ENCODE peak calls at places on chromosomes 6 and 20, in six cellular contexts. P is cardiac fibroblast, M is IMR-90, W is GM12865, K is sigmoid colon, O is pancreas. D is an unnamed sample.

GRCh38 chr6:70886661-70887060 is 70.2 kb downstream of the B3GAT2 start:
- DNase-seq in W (no peak), P (no peak), M (no peak), O (no peak), K (no peak), D (no peak)

GRCh38 chr6:125104425-125104824 is 49.1 kb upstream of the TPD52L1 start:
- DNase-seq in O (no peak), W (no peak), P (peak; percentile 52), M (peak; percentile 72), K (no peak), D (peak; percentile 74)

GRCh38 chr6:29792123-29793035 is 35.2 kb upstream of the HLA-G start:
- DNase-seq in M (no peak), W (peak; percentile 50), K (peak; percentile 84), O (peak; percentile 52), P (peak; percentile 24), D (peak; percentile 35)

GRCh38 chr20:10648651-10649050 is 25.1 kb downstream of the JAG1 start:
- DNase-seq in K (no peak), W (peak; percentile 54), O (no peak), M (peak; percentile 91), P (peak; percentile 86), D (peak; percentile 49)

GRCh38 chr20:43448748-43449535 is 8.8 kb upstream of the SRSF6 start:
- DNase-seq in W (peak; percentile 60), P (peak; percentile 59), K (no peak), O (peak; percentile 13), M (peak; percentile 33), D (peak; percentile 21)

GRCh38 chr6:167719920-167720319 is 106.8 kb upstream of the AFDN start:
- DNase-seq in O (no peak), M (no peak), K (no peak), W (no peak), P (no peak), D (no peak)

GRCh38 chr6:32944265-32944664 is 3.4 kb upstream of the HLA-DMB start:
- DNase-seq in P (no peak), O (no peak), K (no peak), W (peak; percentile 93), M (no peak), D (no peak)

GRCh38 chr6:79353226-79353625 is 118.7 kb upstream of the HMGN3 start:
- DNase-seq in M (no peak), W (no peak), P (peak; percentile 28), O (no peak), K (no peak), D (no peak)

GRCh38 chr6:28161410-28162079 is 19.9 kb downstream of the ZKSCAN8 start:
- DNase-seq in K (peak; percentile 79), O (peak; percentile 72), P (peak; percentile 62), W (peak; percentile 8), M (peak; percentile 68), D (peak; percentile 90)

DNA sequence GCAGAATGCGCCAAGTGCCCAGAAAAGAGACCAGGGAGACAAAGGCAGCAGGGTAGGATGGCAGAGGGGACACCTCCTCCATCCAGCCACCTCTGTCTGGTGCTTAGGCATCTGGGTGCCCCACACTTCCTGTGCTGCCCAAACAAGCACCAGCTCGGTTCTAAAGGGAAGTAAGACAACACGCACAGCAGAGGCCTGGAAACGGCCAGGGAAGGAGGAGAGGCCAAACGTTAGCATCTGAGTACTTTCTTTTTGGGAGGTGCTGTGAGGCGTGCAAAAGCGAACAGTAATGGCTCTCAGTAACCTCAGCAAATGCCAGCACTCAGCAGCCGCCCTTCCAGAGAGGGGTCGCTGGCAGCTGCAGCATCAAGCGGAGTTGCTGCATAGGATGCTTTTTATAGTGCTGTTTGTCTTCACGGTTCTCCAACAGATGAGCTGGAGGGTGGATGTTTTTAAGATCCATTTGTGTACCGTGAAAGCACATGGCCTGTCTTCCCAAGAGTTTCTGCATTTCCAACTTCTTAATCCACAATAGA is 124.5 kb downstream of the LY86 start:
- DNase-seq in K (no peak), W (peak; percentile 45), O (no peak), M (no peak), P (no peak), D (peak; percentile 33)
- H3K4me3 ChIP-seq in K (no peak overlapping the region), W (no peak overlapping the region), O (no peak overlapping the region), M (no peak overlapping the region), P (no peak overlapping the region), D (no peak overlapping the region)

GRCh38 chr6:63306446-63306845 is 13.3 kb downstream of the LGSN start:
- DNase-seq in P (no peak), O (no peak), M (no peak), K (no peak), W (no peak), D (no peak)

GRCh38 chr6:63305278-63305677 is 14.5 kb downstream of the LGSN start:
- DNase-seq in W (no peak), P (peak; percentile 2), K (no peak), M (peak; percentile 3), O (no peak), D (no peak)

DNA sequence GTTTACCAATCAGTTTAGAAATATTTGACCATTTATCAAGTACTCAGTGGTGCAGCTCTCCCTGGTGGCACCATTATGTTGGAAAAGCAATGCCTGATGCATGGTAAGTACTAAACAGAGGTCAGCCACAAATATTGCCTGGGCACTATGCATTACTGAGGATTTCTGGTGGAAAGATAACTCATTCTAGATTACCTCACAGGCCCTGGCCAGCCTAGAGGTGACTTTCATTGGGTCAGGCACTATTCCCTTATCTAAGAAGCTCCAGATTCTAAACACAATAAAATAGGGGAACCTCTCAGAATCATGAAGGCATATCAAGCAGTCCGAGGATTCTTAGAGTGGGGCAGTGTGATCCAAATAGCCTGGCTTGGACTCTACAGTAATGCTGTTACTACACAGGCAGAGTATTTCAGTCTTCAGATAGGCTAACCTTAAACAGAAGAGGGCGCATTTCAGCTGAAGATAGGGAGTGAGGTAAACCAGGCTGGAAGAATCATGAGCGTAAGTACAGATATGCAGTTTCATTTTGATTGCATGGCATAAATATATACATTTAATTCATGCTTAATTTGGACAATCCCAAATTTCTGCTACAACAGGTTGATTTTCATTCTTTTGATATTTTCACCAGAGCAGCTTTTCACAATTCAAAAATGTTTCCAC is 12.1 kb downstream of the LGSN start:
- DNase-seq in K (no peak), P (peak; percentile 78), O (no peak), M (peak; percentile 64), W (peak; percentile 78), D (peak; percentile 21)
- TF ChIP-seq CTCF in K (no peak), P (peak; percentile 64), O (no peak), M (peak; percentile 63), W (peak; percentile 57), D (peak; percentile 54)

GRCh38 chr6:90217621-90218496 is 78.8 kb downstream of the BACH2 start:
- DNase-seq in O (peak; percentile 77), W (no peak), K (no peak), M (no peak), P (no peak), D (peak; percentile 8)
- H3K4me3 ChIP-seq in O (no peak overlapping the region), W (no peak overlapping the region), K (peak overlapping the region; percentile 27), M (peak overlapping the region; percentile 13), P (no peak overlapping the region), D (peak overlapping the region; percentile 12)

GRCh38 chr6:161836643-161837448 is 563.0 kb upstream of the AGPAT4 start:
- DNase-seq in M (no peak), W (no peak), O (no peak), P (peak; percentile 1), K (no peak), D (no peak)

GRCh38 chr6:161837449-161837735 is 563.5 kb upstream of the AGPAT4 start:
- DNase-seq in O (no peak), P (no peak), M (no peak), K (no peak), W (no peak), D (no peak)

GRCh38 chr6:161837854-161838253 is 564.0 kb upstream of the AGPAT4 start:
- DNase-seq in M (no peak), W (no peak), K (no peak), O (no peak), P (no peak), D (no peak)

GRCh38 chr6:161833099-161833860 is 559.4 kb upstream of the AGPAT4 start:
- DNase-seq in K (no peak), W (no peak), P (no peak), O (no peak), M (no peak), D (no peak)

GRCh38 chr6:161835426-161836029 is 561.7 kb upstream of the AGPAT4 start:
- DNase-seq in P (peak; percentile 1), M (no peak), W (no peak), O (no peak), K (no peak), D (no peak)
- TF ChIP-seq CTCF in P (no peak), M (no peak), W (no peak), O (no peak), K (no peak), D (no peak)

GRCh38 chr20:3238616-3239025 is 369 bp downstream of the SLC4A11 start:
- DNase-seq in M (no peak), O (no peak), P (peak; percentile 18), K (no peak), W (peak; percentile 70), D (peak; percentile 54)

GRCh38 chr20:3235661-3236324 is 3.2 kb downstream of the SLC4A11 start:
- DNase-seq in P (peak; percentile 49), W (no peak), K (no peak), O (no peak), M (peak; percentile 47), D (peak; percentile 55)

GRCh38 chr20:3237958-3238615 is 903 bp downstream of the SLC4A11 start:
- DNase-seq in P (no peak), M (no peak), W (no peak), K (no peak), O (no peak), D (no peak)

GRCh38 chr20:3239026-3239866 is at the start of gene SLC4A11:
- DNase-seq in W (peak; percentile 63), P (peak; percentile 70), O (peak; percentile 47), K (no peak), M (peak; percentile 33), D (peak; percentile 78)

GRCh38 chr20:3237011-3237957 is 1.7 kb downstream of the SLC4A11 start:
- DNase-seq in M (no peak), W (no peak), P (no peak), K (no peak), O (no peak), D (no peak)
- H3K4me3 ChIP-seq in M (no peak overlapping the region), W (no peak overlapping the region), P (no peak overlapping the region), K (no peak overlapping the region), O (no peak overlapping the region), D (no peak overlapping the region)

DNA sequence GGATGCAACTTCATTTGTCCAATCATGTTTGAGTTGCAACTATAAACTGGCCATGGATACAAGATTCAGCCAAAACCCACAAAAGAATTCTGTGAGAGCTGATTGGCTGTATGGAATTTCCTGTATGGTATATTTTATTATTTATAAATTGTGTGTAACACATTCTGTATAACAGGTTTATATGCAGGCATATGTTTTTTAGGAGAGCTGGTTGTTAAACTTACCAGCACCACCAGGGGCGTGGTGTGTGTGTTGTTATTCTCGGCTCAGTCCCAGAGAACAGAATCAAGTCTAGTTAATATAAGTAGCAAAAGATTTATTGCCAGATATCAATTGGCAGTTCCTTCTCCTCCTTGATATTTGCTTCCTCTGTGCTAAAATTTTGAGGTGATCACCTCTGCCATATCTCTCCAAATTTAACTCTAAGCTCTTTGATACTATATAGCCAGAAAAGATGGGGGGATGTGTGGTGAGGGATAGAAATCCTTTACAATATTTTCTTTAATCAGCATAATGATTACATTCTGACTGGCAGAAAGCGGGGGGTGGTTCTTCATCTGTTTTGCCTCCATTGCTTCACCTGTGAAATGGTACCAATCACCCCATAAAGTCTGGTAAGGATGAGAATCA is 22.9 kb downstream of the CNBD2 start:
- DNase-seq in K (no peak), P (peak; percentile 51), O (no peak), W (peak; percentile 31), M (peak; percentile 34), D (peak; percentile 31)
- TF ChIP-seq CTCF in K (no peak), P (peak; percentile 67), O (no peak), W (peak; percentile 38), M (peak; percentile 52), D (peak; percentile 56)

GRCh38 chr20:36572701-36573102 is 695 bp upstream of the TGIF2 start:
- DNase-seq in K (no peak), O (peak; percentile 25), M (peak; percentile 51), W (peak; percentile 63), P (no peak), D (no peak)
- H3K4me3 ChIP-seq in K (peak overlapping the region; percentile 86), O (peak overlapping the region; percentile 82), M (peak overlapping the region; percentile 26), W (peak overlapping the region; percentile 73), P (peak overlapping the region; percentile 64), D (peak overlapping the region; percentile 53)